ENCODE peak calls at places on chromosomes 6 and 20, in seven cellular contexts. X, L, D, C, M, H and P are unnamed samples. For H3K4me1, the result is how much of the 10 kb centered on the place peaks cover.

GRCh38 chr20:23889775-23890187 is 10.2 kb upstream of the CST5 start:
- DNase-seq in X (no peak), L (peak), D (no peak), C (no peak), M (no peak), H (peak), P (no peak)

GRCh38 chr6:73028893-73029450 is 196.3 kb downstream of the KHDC1L start:
- DNase-seq in X (no peak), L (no peak), D (no peak), C (no peak), M (no peak), H (no peak), P (no peak)

GRCh38 chr20:39326050-39326449 is 363.9 kb downstream of the DHX35 start:
- DNase-seq in X (no peak), L (no peak), D (no peak), C (no peak), M (no peak), H (no peak), P (no peak)

GRCh38 chr6:112331306-112331705 is 15.8 kb upstream of the RFPL4B start:
- DNase-seq in X (no peak), L (no peak), D (no peak), C (no peak), M (no peak), H (no peak), P (no peak)

GRCh38 chr20:2799688-2800589 is 488 bp downstream of the CPXM1 start:
- DNase-seq in X (no peak), L (no peak), D (no peak), C (no peak), M (no peak), H (no peak), P (no peak)

GRCh38 chr6:163327165-163327880 is 87.2 kb upstream of the QKI start:
- DNase-seq in X (no peak), L (no peak), D (no peak), C (no peak), M (no peak), H (no peak), P (no peak)

GRCh38 chr20:51563597-51564332 is 21.2 kb upstream of the NFATC2 start:
- DNase-seq in X (peak), L (peak), D (no peak), C (peak), M (peak), H (peak), P (no peak)

GRCh38 chr20:47887064-47887463 is 101.8 kb upstream of the SULF2 start:
- DNase-seq in X (no peak), L (no peak), D (no peak), C (no peak), M (no peak), H (no peak), P (no peak)

GRCh38 chr6:157380458-157380778 is 572 bp upstream of the ZDHHC14 start:
- DNase-seq in X (no peak), L (no peak), D (no peak), C (no peak), M (no peak), H (no peak), P (no peak)

GRCh38 chr20:4045741-4046140 is 30.4 kb upstream of the RNF24 start:
- DNase-seq in X (no peak), L (peak), D (no peak), C (no peak), M (no peak), H (no peak), P (no peak)

GRCh38 chr20:49821850-49822249 is 9.2 kb downstream of the SLC9A8 start:
- DNase-seq in X (no peak), L (peak), D (no peak), C (no peak), M (no peak), H (no peak), P (no peak)

GRCh38 chr6:82646231-82646615 is 282.6 kb downstream of the TPBG start:
- DNase-seq in X (no peak), L (no peak), D (no peak), C (no peak), M (no peak), H (no peak), P (no peak)

GRCh38 chr6:52724041-52724405 is 39.3 kb downstream of the GSTA2 start:
- DNase-seq in X (no peak), L (no peak), D (no peak), C (no peak), M (no peak), H (no peak), P (no peak)

GRCh38 chr6:167781066-167781767 is 45.5 kb upstream of the AFDN start:
- DNase-seq in X (no peak), L (no peak), D (no peak), C (no peak), M (no peak), H (no peak), P (peak)

GRCh38 chr20:835220-836045 is 1.9 kb downstream of the FAM110A start:
- DNase-seq in X (no peak), L (peak), D (no peak), C (peak), M (no peak), H (peak), P (peak)

GRCh38 chr6:144568241-144568640 is 283.1 kb downstream of the UTRN start:
- DNase-seq in X (no peak), L (no peak), D (no peak), C (no peak), M (no peak), H (no peak), P (no peak)

GRCh38 chr6:2505624-2506023 is 245.1 kb downstream of the MYLK4 start:
- DNase-seq in X (no peak), L (no peak), D (no peak), C (no peak), M (no peak), H (no peak), P (no peak)

GRCh38 chr6:167825759-167826229 is 917 bp upstream of the AFDN start:
- DNase-seq in X (peak), L (peak), D (peak), C (peak), M (peak), H (peak), P (peak)

GRCh38 chr6:100880149-100880900 is 804 bp downstream of the ASCC3 start:
- DNase-seq in X (no peak), L (no peak), D (no peak), C (no peak), M (no peak), H (no peak), P (no peak)

GRCh38 chr20:33719989-33720709 is at the start of gene PXMP4:
- DNase-seq in X (peak), L (peak), D (peak), C (peak), M (peak), H (peak), P (peak)

GRCh38 chr20:31933698-31934097 is 18.1 kb downstream of the PDRG1 start:
- DNase-seq in X (no peak), L (no peak), D (no peak), C (no peak), M (no peak), H (no peak), P (no peak)

GRCh38 chr6:101826678-101827077 is 433.2 kb downstream of the GRIK2 start:
- DNase-seq in X (no peak), L (no peak), D (no peak), C (no peak), M (no peak), H (no peak), P (no peak)

GRCh38 chr6:76682842-76683241 is 610.4 kb upstream of the IMPG1 start:
- DNase-seq in X (no peak), L (no peak), D (no peak), C (no peak), M (no peak), H (no peak), P (no peak)

GRCh38 chr6:151154418-151154817 is 85.3 kb upstream of the AKAP12 start:
- DNase-seq in X (no peak), L (no peak), D (no peak), C (peak), M (peak), H (no peak), P (no peak)

GRCh38 chr6:3039384-3039783 is 28.9 kb upstream of the RIPK1 start:
- DNase-seq in X (no peak), L (no peak), D (no peak), C (no peak), M (no peak), H (no peak), P (no peak)

GRCh38 chr6:90274481-90275030 is 22.1 kb downstream of the BACH2 start:
- DNase-seq in X (no peak), L (no peak), D (no peak), C (no peak), M (no peak), H (peak), P (peak)

GRCh38 chr6:11439017-11439420 is 98.5 kb upstream of the TMEM170B start:
- DNase-seq in X (no peak), L (no peak), D (no peak), C (no peak), M (no peak), H (no peak), P (no peak)

GRCh38 chr6:15384901-15385300 is 139.0 kb downstream of the JARID2 start:
- DNase-seq in X (no peak), L (no peak), D (no peak), C (no peak), M (no peak), H (no peak), P (no peak)

GRCh38 chr20:6122873-6123649 is at the start of gene FERMT1:
- DNase-seq in X (peak), L (peak), D (peak), C (peak), M (peak), H (peak), P (no peak)

GRCh38 chr6:3307436-3307835 is 48.7 kb downstream of the PSMG4 start:
- DNase-seq in X (no peak), L (no peak), D (no peak), C (no peak), M (peak), H (no peak), P (peak)

GRCh38 chr6:130758818-130759217 is 68.4 kb upstream of the SMLR1 start:
- DNase-seq in X (no peak), L (no peak), D (no peak), C (no peak), M (no peak), H (no peak), P (no peak)

GRCh38 chr6:128919412-128919811 is 36.5 kb downstream of the LAMA2 start:
- DNase-seq in X (no peak), L (no peak), D (no peak), C (no peak), M (no peak), H (no peak), P (no peak)

GRCh38 chr6:6713660-6714446 is 125.3 kb downstream of the LY86 start:
- DNase-seq in X (no peak), L (peak), D (no peak), C (no peak), M (no peak), H (no peak), P (no peak)

GRCh38 chr20:22931653-22932052 is 103.5 kb upstream of the SSTR4 start:
- DNase-seq in X (no peak), L (no peak), D (no peak), C (no peak), M (no peak), H (peak), P (no peak)

GRCh38 chr20:39019805-39020325 is 57.7 kb downstream of the DHX35 start:
- DNase-seq in X (no peak), L (no peak), D (no peak), C (no peak), M (no peak), H (no peak), P (no peak)

GRCh38 chr6:53524455-53524815 is 20.5 kb downstream of the GCLC start:
- DNase-seq in X (no peak), L (no peak), D (no peak), C (no peak), M (no peak), H (no peak), P (no peak)

GRCh38 chr20:58981564-58982364 is 708 bp downstream of the NELFCD start:
- DNase-seq in X (no peak), L (no peak), D (no peak), C (peak), M (no peak), H (peak), P (no peak)

GRCh38 chr6:129590408-129591022 is 119.5 kb downstream of the ARHGAP18 start:
- DNase-seq in X (no peak), L (no peak), D (no peak), C (no peak), M (no peak), H (no peak), P (no peak)

GRCh38 chr6:33391278-33392167 is at the start of gene KIFC1:
- DNase-seq in X (peak), L (peak), D (peak), C (peak), M (peak), H (peak), P (peak)
- TF ChIP-seq POLR2A in X (peak), L (no peak), D (no peak), C (no peak), M (peak), H (no peak), P (no peak)

DNA sequence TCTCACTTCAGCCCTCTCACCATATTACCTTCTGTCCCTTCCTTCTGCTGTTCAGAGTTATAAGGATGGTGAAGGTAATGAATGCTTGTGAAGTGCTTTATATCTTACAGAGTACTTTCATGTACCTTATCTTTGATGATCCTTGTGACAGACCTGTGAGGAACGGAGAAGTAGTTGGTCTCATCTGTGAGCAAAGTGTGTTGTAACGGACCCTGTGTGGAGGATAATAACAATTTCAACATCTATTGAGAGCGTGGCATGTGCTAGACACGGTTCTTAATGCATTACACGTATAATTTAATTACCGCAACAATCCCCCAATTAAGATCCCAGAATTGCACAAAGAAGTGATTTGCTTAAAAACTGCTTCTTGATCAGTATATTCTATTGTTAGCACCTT is 124.6 kb downstream of the ANKS1A start:
- DNase-seq in X (no peak), L (no peak), D (no peak), C (no peak), M (no peak), H (no peak), P (no peak)
- H3K4me1 ChIP-seq in X (under half), L (under half), D (under half), C (under half), M (under half), H (under half), P (under half)

GRCh38 chr20:45456632-45457031 is 12.9 kb upstream of the WFDC2 start:
- DNase-seq in X (peak), L (no peak), D (no peak), C (no peak), M (no peak), H (peak), P (no peak)
- TF ChIP-seq CTCF in X (no peak), L (no peak), D (no peak), C (no peak), M (no peak), H (peak), P (no peak)

DNA sequence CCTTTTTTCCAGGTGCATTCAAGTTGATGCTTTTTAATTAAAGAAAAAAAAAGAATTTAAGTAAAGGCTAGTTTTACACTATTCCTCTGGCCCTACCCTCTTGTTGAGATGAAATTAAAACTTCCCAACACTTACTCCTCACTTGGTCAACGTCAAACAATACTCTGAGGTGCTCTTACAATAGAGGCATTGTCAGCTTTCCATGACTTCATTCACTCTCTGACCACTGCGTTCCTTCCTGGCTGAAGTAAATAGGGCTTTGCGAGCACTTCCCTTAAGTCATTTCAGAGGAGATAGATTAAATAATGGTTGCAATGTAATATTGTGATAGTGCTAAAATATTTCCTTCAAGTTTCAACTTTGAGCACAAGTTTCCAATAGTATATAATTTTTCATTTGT is 229.8 kb upstream of the CEP162 start:
- DNase-seq in X (no peak), L (no peak), D (no peak), C (no peak), M (no peak), H (no peak), P (no peak)
- TF ChIP-seq POLR2A in X (no peak), L (no peak), D (no peak), C (no peak), M (no peak), H (no peak), P (no peak)

DNA sequence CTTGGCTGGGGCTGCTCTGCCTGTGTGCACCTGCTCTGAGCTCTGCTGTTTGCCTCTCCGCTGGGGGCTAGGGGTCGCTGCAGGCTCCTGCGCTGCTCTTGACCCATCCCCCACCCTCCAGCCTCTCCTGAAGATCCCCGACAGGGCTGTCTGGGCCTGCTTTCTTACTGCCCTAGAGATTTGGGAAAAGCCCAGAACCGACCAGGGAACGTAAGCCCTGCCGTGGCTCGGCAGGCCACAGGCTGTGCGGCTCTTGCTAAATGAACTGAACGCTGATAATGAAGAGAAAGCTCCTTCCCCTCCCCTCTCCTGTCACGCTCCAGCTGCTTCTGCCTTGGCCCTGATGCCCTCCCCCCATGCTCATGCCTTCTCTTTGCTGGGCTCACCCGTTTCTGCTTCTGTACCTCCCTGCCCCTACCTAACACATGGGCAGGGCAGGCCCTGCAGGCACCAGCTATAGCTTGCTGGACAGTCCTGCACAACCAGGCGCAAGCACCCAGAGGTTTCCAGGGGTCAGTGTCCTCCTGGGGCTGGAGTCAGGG is 32.0 kb upstream of the PCMTD2 start:
- DNase-seq in X (no peak), L (no peak), D (no peak), C (peak), M (peak), H (no peak), P (no peak)
- H3K4me1 ChIP-seq in X (under half), L (under half), D (under half), C (under half), M (under half), H (under half), P (under half)

GRCh38 chr6:28585335-28585734 is 59.7 kb downstream of the GPX5 start:
- DNase-seq in X (no peak), L (no peak), D (no peak), C (no peak), M (no peak), H (no peak), P (no peak)
- TF ChIP-seq CTCF in X (no peak), L (no peak), D (no peak), C (no peak), M (no peak), H (no peak), P (no peak)